ENCODE peak calls at places on chromosomes 13 and 19, in five cellular contexts. H, K, M, O and B are unnamed samples.
A peak's percentile ranks its signal among the peaks of the same experiment; 100 is the strongest.

GRCh38 chr19:41776700-41777099 is 19.7 kb upstream of the CEACAM3 start:
- DNase-seq in K (no peak), M (no peak), O (no peak), H (no peak), B (no peak)

GRCh38 chr19:15374796-15375440 is 4.7 kb downstream of the AKAP8 start:
- DNase-seq in K (no peak), O (no peak), M (no peak), H (peak; percentile 69), B (peak; percentile 52)

GRCh38 chr13:107864543-107865460 is 350.5 kb downstream of the LIG4 start:
- DNase-seq in K (peak; percentile 88), M (no peak), O (peak; percentile 87), H (no peak), B (no peak)

GRCh38 chr19:44807652-44808462 is 1.0 kb upstream of the BCAM start:
- DNase-seq in H (peak; percentile 36), K (peak; percentile 67), M (no peak), O (peak; percentile 23), B (no peak)

GRCh38 chr19:22976248-22976647 is 26.7 kb downstream of the ZNF728 start:
- DNase-seq in O (no peak), M (no peak), H (no peak), K (no peak), B (no peak)

GRCh38 chr19:23312515-23312914 is 62.3 kb upstream of the ZNF724 start:
- DNase-seq in O (no peak), H (no peak), M (no peak), K (no peak), B (no peak)

GRCh38 chr19:18418034-18418724 is 1.0 kb upstream of the SSBP4 start:
- DNase-seq in K (no peak), H (no peak), M (peak; percentile 85), O (no peak), B (peak; percentile 72)

GRCh38 chr19:24140099-24140498 is 53.1 kb downstream of the ZNF254 start:
- DNase-seq in O (peak; percentile 40), H (no peak), M (no peak), K (no peak), B (no peak)

GRCh38 chr13:38463047-38463446 is 113.4 kb downstream of the UFM1 start:
- DNase-seq in O (no peak), M (no peak), K (no peak), H (no peak), B (no peak)

GRCh38 chr19:1812426-1813196 is 535 bp upstream of the ATP8B3 start:
- DNase-seq in K (peak; percentile 93), O (peak; percentile 94), H (peak; percentile 91), M (peak; percentile 96), B (peak; percentile 85)

GRCh38 chr13:60327551-60327950 is 69.5 kb upstream of the TDRD3 start:
- DNase-seq in M (no peak), H (no peak), O (no peak), K (no peak), B (no peak)

GRCh38 chr19:4971424-4971793 is 2.5 kb downstream of the KDM4B start:
- DNase-seq in H (no peak), K (peak; percentile 43), M (no peak), O (peak; percentile 55), B (no peak)

GRCh38 chr19:4974855-4975469 is 6.0 kb downstream of the KDM4B start:
- DNase-seq in M (no peak), O (no peak), H (no peak), K (no peak), B (no peak)

GRCh38 chr19:4971816-4972495 is 3.0 kb downstream of the KDM4B start:
- DNase-seq in K (no peak), H (no peak), M (no peak), O (no peak), B (no peak)

GRCh38 chr19:4970558-4971423 is 1.9 kb downstream of the KDM4B start:
- DNase-seq in K (peak; percentile 50), O (peak; percentile 56), M (no peak), H (no peak), B (no peak)

GRCh38 chr19:4972509-4973230 is 3.8 kb downstream of the KDM4B start:
- DNase-seq in O (peak; percentile 88), M (no peak), K (peak; percentile 53), H (no peak), B (no peak)
- H3K4me1 ChIP-seq in O (peaks cover 41% of the 10 kb centered on the region), M (peaks cover 31% of the 10 kb centered on the region), K (peaks cover 77% of the 10 kb centered on the region), H (peaks cover 70% of the 10 kb centered on the region), B (peaks cover 24% of the 10 kb centered on the region)

GRCh38 chr13:62611343-62611742 is 1195.7 kb upstream of the PCDH20 start:
- DNase-seq in M (no peak), K (no peak), O (no peak), H (no peak), B (no peak)
- H3K4me1 ChIP-seq in M (no peaks in the 10 kb centered on the region), K (no peaks in the 10 kb centered on the region), O (no peaks in the 10 kb centered on the region), H (no peaks in the 10 kb centered on the region), B (no peaks in the 10 kb centered on the region)

DNA sequence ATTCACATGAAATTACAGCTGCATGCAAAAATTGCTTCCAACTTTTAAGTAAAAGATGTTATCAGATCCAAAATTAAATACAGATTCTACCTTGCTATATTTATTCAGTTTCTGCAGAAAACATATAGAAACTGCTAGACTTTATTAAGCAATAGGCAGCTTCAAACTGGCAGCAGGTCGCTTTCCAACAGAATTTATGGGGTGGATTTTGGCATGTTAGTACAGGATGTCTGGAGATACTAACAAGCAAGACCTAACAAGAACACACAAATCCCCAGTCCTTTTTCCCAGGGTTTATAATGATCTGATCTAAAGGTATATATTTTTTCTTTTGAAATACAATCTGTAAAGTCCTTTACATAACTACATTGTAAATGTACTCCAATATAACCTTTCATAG is 27.5 kb downstream of the TBC1D4 start:
- DNase-seq in K (no peak), O (no peak), M (no peak), H (no peak), B (no peak)
- H3K4me1 ChIP-seq in K (peaks cover 15% of the 10 kb centered on the region), O (peaks cover 10% of the 10 kb centered on the region), M (peaks cover 14% of the 10 kb centered on the region), H (peaks cover 63% of the 10 kb centered on the region), B (no peaks in the 10 kb centered on the region)

DNA sequence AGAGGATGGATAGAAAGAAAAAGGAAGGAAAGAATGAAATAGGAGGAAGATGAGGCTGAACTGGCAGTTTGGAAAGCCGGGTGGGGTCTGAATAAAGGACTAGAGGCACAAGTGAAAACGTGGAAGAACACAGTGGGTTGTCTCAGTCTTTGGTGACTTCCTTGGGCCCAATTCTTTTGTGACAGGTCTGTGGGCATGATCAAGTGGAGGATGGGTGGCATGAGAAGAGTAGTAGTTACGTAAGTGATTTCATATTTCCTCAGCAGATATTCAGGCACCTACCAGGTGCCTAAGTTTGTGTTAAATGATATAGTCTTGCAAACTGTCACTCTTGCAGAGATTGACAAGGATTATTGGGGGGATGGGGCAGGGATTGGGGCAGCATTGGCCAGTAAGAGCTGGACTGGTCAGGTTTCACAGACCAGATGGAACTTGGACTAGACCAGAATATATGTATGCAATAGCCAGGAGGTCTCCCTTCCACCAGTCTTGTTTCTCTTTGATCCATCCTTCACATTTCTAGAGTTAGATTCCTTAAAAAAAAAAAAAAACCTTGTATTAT is 2.7 kb downstream of the TPP2 start:
- DNase-seq in O (no peak), H (no peak), K (no peak), M (no peak), B (no peak)
- H3K4me1 ChIP-seq in O (peaks cover 16% of the 10 kb centered on the region), H (peaks cover 38% of the 10 kb centered on the region), K (peaks cover 23% of the 10 kb centered on the region), M (peaks cover 18% of the 10 kb centered on the region), B (peaks cover 3% of the 10 kb centered on the region)

GRCh38 chr13:21045101-21045500 is 16.3 kb downstream of the LATS2 start:
- DNase-seq in O (no peak), K (no peak), M (no peak), H (no peak), B (no peak)

GRCh38 chr13:21040120-21040834 is 21.1 kb downstream of the LATS2 start:
- DNase-seq in K (no peak), M (no peak), O (no peak), H (no peak), B (no peak)

GRCh38 chr13:21046203-21046602 is 15.2 kb downstream of the LATS2 start:
- DNase-seq in O (no peak), M (no peak), H (no peak), K (no peak), B (no peak)

GRCh38 chr13:21047087-21047486 is 14.3 kb downstream of the LATS2 start:
- DNase-seq in O (no peak), M (no peak), K (no peak), H (no peak), B (no peak)

DNA sequence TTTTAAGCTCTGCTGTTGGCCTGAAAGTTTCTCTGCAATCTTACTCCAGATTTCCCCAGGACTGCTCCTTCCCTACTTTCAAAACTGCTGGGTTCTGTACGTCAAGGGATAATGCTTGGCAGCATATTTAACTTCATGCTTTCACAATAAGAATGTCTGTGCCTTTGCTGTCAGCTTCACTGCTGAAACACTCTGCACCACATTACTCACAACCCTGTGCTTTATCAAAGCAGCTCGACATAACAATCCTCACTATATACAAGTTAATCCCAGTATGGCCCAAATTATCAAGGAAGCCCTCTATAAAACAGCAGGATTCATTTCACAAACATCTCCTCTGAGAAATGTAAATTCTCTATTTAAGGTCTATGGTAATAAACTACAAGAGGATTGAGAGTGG is 17.5 kb downstream of the LATS2 start:
- DNase-seq in K (peak; percentile 92), O (peak; percentile 86), H (no peak), M (no peak), B (no peak)
- H3K4me1 ChIP-seq in K (peaks cover 72% of the 10 kb centered on the region), O (peaks cover 22% of the 10 kb centered on the region), H (peaks cover 90% of the 10 kb centered on the region), M (no peaks in the 10 kb centered on the region), B (peaks cover 8% of the 10 kb centered on the region)